ENCODE peak calls at places on chromosomes 3 and 15, in seven cellular contexts. T, V, F, E, L, R and Z are unnamed samples.

GRCh38 chr15:70643783-70644125 is 119.6 kb downstream of the UACA start:
- DNase-seq in T (no peak), V (no peak), F (no peak), E (no peak), L (no peak), R (no peak), Z (no peak)

GRCh38 chr15:90991587-90992285 is 2.6 kb downstream of the PRC1 start:
- DNase-seq in T (peak; percentile 6), V (no peak), F (no peak), E (no peak), L (no peak), R (no peak), Z (no peak)

GRCh38 chr3:45690331-45691035 is 1.3 kb downstream of the SACM1L start:
- DNase-seq in T (peak; percentile 31), V (peak; percentile 40), F (no peak), E (no peak), L (no peak), R (no peak), Z (no peak)

GRCh38 chr3:120284702-120285507 is at the start of gene GPR156:
- DNase-seq in T (no peak), V (peak; percentile 56), F (no peak), E (no peak), L (no peak), R (no peak), Z (no peak)

GRCh38 chr3:182258538-182259177 is 534.6 kb upstream of the ATP11B start:
- DNase-seq in T (peak; percentile 65), V (peak; percentile 66), F (no peak), E (no peak), L (no peak), R (no peak), Z (no peak)

GRCh38 chr3:132311860-132312259 is 5.3 kb upstream of the ACP3 start:
- DNase-seq in T (no peak), V (no peak), F (no peak), E (no peak), L (no peak), R (no peak), Z (no peak)

GRCh38 chr3:15955968-15956367 is 158.2 kb upstream of the ANKRD28 start:
- DNase-seq in T (no peak), V (no peak), F (no peak), E (no peak), L (no peak), R (no peak), Z (no peak)

GRCh38 chr3:157868168-157868567 is 238.1 kb downstream of the SHOX2 start:
- DNase-seq in T (no peak), V (no peak), F (no peak), E (no peak), L (no peak), R (no peak), Z (no peak)

GRCh38 chr15:63052961-63053698 is 10.6 kb downstream of the TPM1 start:
- DNase-seq in T (no peak), V (peak; percentile 53), F (no peak), E (peak; percentile 75), L (peak; percentile 64), R (no peak), Z (peak; percentile 53)

GRCh38 chr3:53806182-53807116 is 39.8 kb downstream of the CHDH start:
- DNase-seq in T (no peak), V (no peak), F (no peak), E (peak; percentile 29), L (no peak), R (no peak), Z (no peak)

GRCh38 chr15:85706779-85707518 is 87.8 kb downstream of the KLHL25 start:
- DNase-seq in T (peak; percentile 67), V (no peak), F (no peak), E (peak; percentile 76), L (no peak), R (peak; percentile 78), Z (no peak)
- H3K36me3 ChIP-seq in T (peaks cover 63% of the 10 kb centered on the region), V (no peaks in the 10 kb centered on the region), F (peaks cover 6% of the 10 kb centered on the region), E (peaks cover 20% of the 10 kb centered on the region), L (peaks cover 2% of the 10 kb centered on the region), R (peaks cover 4% of the 10 kb centered on the region), Z (peaks cover 36% of the 10 kb centered on the region)

GRCh38 chr3:127964053-127964452 is 49.0 kb downstream of the KBTBD12 start:
- DNase-seq in T (no peak), V (no peak), F (no peak), E (no peak), L (no peak), R (no peak), Z (no peak)
- H3K36me3 ChIP-seq in T (no peaks in the 10 kb centered on the region), V (no peaks in the 10 kb centered on the region), F (no peaks in the 10 kb centered on the region), E (peaks cover 3% of the 10 kb centered on the region), L (no peaks in the 10 kb centered on the region), R (no peaks in the 10 kb centered on the region), Z (no peaks in the 10 kb centered on the region)

GRCh38 chr15:57548835-57549234 is 42.9 kb upstream of the MYZAP start:
- DNase-seq in T (no peak), V (no peak), F (no peak), E (no peak), L (no peak), R (no peak), Z (no peak)
- H3K36me3 ChIP-seq in T (no peaks in the 10 kb centered on the region), V (no peaks in the 10 kb centered on the region), F (no peaks in the 10 kb centered on the region), E (no peaks in the 10 kb centered on the region), L (no peaks in the 10 kb centered on the region), R (no peaks in the 10 kb centered on the region), Z (no peaks in the 10 kb centered on the region)

GRCh38 chr3:122013448-122013925 is 8.6 kb downstream of the ILDR1 start:
- DNase-seq in T (no peak), V (no peak), F (no peak), E (no peak), L (no peak), R (no peak), Z (no peak)

GRCh38 chr3:122012821-122013220 is 9.2 kb downstream of the ILDR1 start:
- DNase-seq in T (no peak), V (no peak), F (no peak), E (no peak), L (no peak), R (no peak), Z (no peak)

GRCh38 chr3:122008166-122008565 is 13.9 kb downstream of the ILDR1 start:
- DNase-seq in T (no peak), V (no peak), F (no peak), E (no peak), L (no peak), R (no peak), Z (no peak)

GRCh38 chr3:122010506-122010905 is 11.5 kb downstream of the ILDR1 start:
- DNase-seq in T (no peak), V (no peak), F (no peak), E (no peak), L (no peak), R (no peak), Z (no peak)

GRCh38 chr3:122011396-122011795 is 10.7 kb downstream of the ILDR1 start:
- DNase-seq in T (no peak), V (no peak), F (no peak), E (no peak), L (no peak), R (no peak), Z (no peak)
- H3K36me3 ChIP-seq in T (peaks cover 14% of the 10 kb centered on the region), V (no peaks in the 10 kb centered on the region), F (no peaks in the 10 kb centered on the region), E (no peaks in the 10 kb centered on the region), L (no peaks in the 10 kb centered on the region), R (peaks cover 2% of the 10 kb centered on the region), Z (no peaks in the 10 kb centered on the region)

DNA sequence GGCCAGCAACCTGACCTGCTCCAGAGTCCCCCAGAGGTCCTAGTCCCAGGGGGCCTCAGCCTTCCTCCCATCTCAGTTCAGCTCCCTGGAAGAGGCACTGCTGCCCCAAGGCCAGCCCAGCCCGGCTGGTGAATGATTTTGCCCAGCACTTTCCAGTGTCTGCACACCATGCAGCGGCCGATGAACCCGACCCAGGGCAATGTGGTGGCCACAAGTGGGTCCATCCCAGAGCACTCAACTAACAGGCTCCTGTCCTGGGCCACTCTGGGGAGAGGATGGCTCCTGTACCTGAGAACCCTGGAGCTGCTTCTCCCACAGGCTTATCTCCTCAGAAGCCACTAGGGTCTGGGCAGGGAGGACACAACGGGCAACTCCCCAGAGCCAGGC is 39.2 kb downstream of the PTPN23 start:
- DNase-seq in T (no peak), V (no peak), F (no peak), E (no peak), L (peak; percentile 42), R (no peak), Z (no peak)
- H3K36me3 ChIP-seq in T (peaks cover 58% of the 10 kb centered on the region), V (no peaks in the 10 kb centered on the region), F (peaks cover 34% of the 10 kb centered on the region), E (peaks cover 14% of the 10 kb centered on the region), L (peaks cover 3% of the 10 kb centered on the region), R (peaks cover 41% of the 10 kb centered on the region), Z (peaks cover 56% of the 10 kb centered on the region)